ENCODE peak calls at places on chromosomes 7 and 10, in five cellular contexts. S, U, N, R and V are unnamed samples.

GRCh38 chr10:75497997-75498797 is 66.8 kb downstream of the LRMDA start:
- DNase-seq in S (no peak), U (no peak), N (no peak), R (peak; percentile 34), V (no peak)

GRCh38 chr7:8120390-8121058 is 141.4 kb downstream of the ICA1 start:
- DNase-seq in S (no peak), U (no peak), N (no peak), R (no peak), V (no peak)

GRCh38 chr7:148058092-148058491 is 532.5 kb upstream of the C7orf33 start:
- DNase-seq in S (peak; percentile 86), U (no peak), N (no peak), R (no peak), V (no peak)

GRCh38 chr7:67738-68395 is 124.5 kb upstream of the FAM20C start:
- DNase-seq in S (no peak), U (no peak), N (no peak), R (no peak), V (no peak)

GRCh38 chr7:37320840-37321468 is 127.7 kb downstream of the ELMO1 start:
- DNase-seq in S (no peak), U (no peak), N (no peak), R (peak; percentile 64), V (no peak)

GRCh38 chr7:157502701-157503111 is 165.9 kb downstream of the DNAJB6 start:
- DNase-seq in S (no peak), U (peak; percentile 33), N (no peak), R (peak; percentile 53), V (no peak)

GRCh38 chr10:69464801-69465401 is 13.6 kb downstream of the TSPAN15 start:
- DNase-seq in S (no peak), U (no peak), N (no peak), R (no peak), V (no peak)

GRCh38 chr7:55556031-55556430 is 16.3 kb downstream of the VOPP1 start:
- DNase-seq in S (no peak), U (no peak), N (no peak), R (no peak), V (no peak)

GRCh38 chr10:82943142-82943541 is 1068.1 kb downstream of the NRG3 start:
- DNase-seq in S (no peak), U (no peak), N (no peak), R (no peak), V (no peak)

GRCh38 chr7:44983742-44984477 is 5.1 kb upstream of the MYO1G start:
- DNase-seq in S (no peak), U (no peak), N (no peak), R (no peak), V (no peak)

GRCh38 chr7:80721880-80722595 is 83.6 kb downstream of the CD36 start:
- DNase-seq in S (no peak), U (no peak), N (no peak), R (peak; percentile 82), V (no peak)

GRCh38 chr7:108311446-108312168 is 144.6 kb downstream of the NRCAM start:
- DNase-seq in S (no peak), U (no peak), N (no peak), R (peak; percentile 10), V (no peak)

GRCh38 chr7:144437370-144438191 is 34.1 kb upstream of the NOBOX start:
- DNase-seq in S (peak; percentile 83), U (no peak), N (no peak), R (peak; percentile 40), V (no peak)

GRCh38 chr7:135335628-135336139 is 102.0 kb downstream of the STRA8 start:
- DNase-seq in S (peak; percentile 90), U (no peak), N (no peak), R (peak; percentile 62), V (no peak)

GRCh38 chr10:101046332-101047238 is 15.2 kb upstream of the KAZALD1 start:
- DNase-seq in S (no peak), U (no peak), N (no peak), R (no peak), V (no peak)

GRCh38 chr7:4854916-4855315 is 6.9 kb downstream of the PAPOLB start:
- DNase-seq in S (no peak), U (no peak), N (no peak), R (no peak), V (no peak)